ENCODE peak calls at places on chromosome 7, in six cellular contexts. F is ovary, K is AG04450, C is endodermal cell, E is WERI-Rb-1, I is SK-N-SH. M is an unnamed sample.

GRCh38 chr7:84912993-84913635 is 273.7 kb downstream of the SEMA3D start:
- DNase-seq in F (no peak), K (no peak), C (peak), E (no peak), I (no peak), M (no peak)

GRCh38 chr7:155291045-155291530 is 6.6 kb upstream of the INSIG1 start:
- DNase-seq in F (no peak), K (no peak), C (no peak), E (no peak), I (no peak), M (no peak)

GRCh38 chr7:134500406-134500805 is 27.0 kb upstream of the AKR1B10 start:
- DNase-seq in F (no peak), K (no peak), C (no peak), E (no peak), I (no peak), M (no peak)

GRCh38 chr7:16961650-16962049 is 79.9 kb upstream of the AGR3 start:
- DNase-seq in F (no peak), K (peak), C (no peak), E (no peak), I (no peak), M (no peak)

GRCh38 chr7:910441-910861 is 34.1 kb downstream of the GET4 start:
- DNase-seq in F (no peak), K (no peak), C (no peak), E (no peak), I (no peak), M (no peak)

GRCh38 chr7:80748302-80749042 is 110.0 kb downstream of the CD36 start:
- DNase-seq in F (no peak), K (no peak), C (no peak), E (no peak), I (no peak), M (peak)

GRCh38 chr7:101411477-101411954 is 48.8 kb downstream of the COL26A1 start:
- DNase-seq in F (no peak), K (no peak), C (no peak), E (no peak), I (no peak), M (no peak)

GRCh38 chr7:105097619-105098018 is 83.6 kb downstream of the KMT2E start:
- DNase-seq in F (no peak), K (peak), C (no peak), E (no peak), I (no peak), M (no peak)

GRCh38 chr7:100247152-100247757 is 27.5 kb downstream of the PVRIG start:
- DNase-seq in F (no peak), K (peak), C (peak), E (peak), I (peak), M (peak)

GRCh38 chr7:101591504-101591903 is 37.6 kb downstream of the MYL10 start:
- DNase-seq in F (no peak), K (no peak), C (no peak), E (no peak), I (no peak), M (no peak)

GRCh38 chr7:55223023-55223422 is 142.1 kb upstream of the LANCL2 start:
- DNase-seq in F (no peak), K (no peak), C (no peak), E (no peak), I (no peak), M (no peak)

GRCh38 chr7:14691597-14692203 is 210.9 kb downstream of the DGKB start:
- DNase-seq in F (peak), K (peak), C (peak), E (peak), I (peak), M (peak)

GRCh38 chr7:27814054-27814453 is 74.1 kb downstream of the TAX1BP1 start:
- DNase-seq in F (no peak), K (no peak), C (no peak), E (no peak), I (no peak), M (no peak)

GRCh38 chr7:117217636-117218035 is 105.2 kb downstream of the WNT2 start:
- DNase-seq in F (no peak), K (peak), C (no peak), E (no peak), I (no peak), M (no peak)

GRCh38 chr7:2445047-2445446 is 31.2 kb downstream of the GRIFIN start:
- DNase-seq in F (no peak), K (no peak), C (no peak), E (no peak), I (no peak), M (no peak)

GRCh38 chr7:100157334-100158228 is 942 bp downstream of the TRAPPC14 start:
- DNase-seq in F (no peak), K (no peak), C (peak), E (peak), I (peak), M (no peak)

GRCh38 chr7:20331231-20331880 is 656 bp downstream of the ITGB8 start:
- DNase-seq in F (peak), K (no peak), C (peak), E (peak), I (peak), M (peak)

GRCh38 chr7:132161231-132161915 is 414.9 kb downstream of the PLXNA4 start:
- DNase-seq in F (no peak), K (no peak), C (no peak), E (no peak), I (peak), M (no peak)

GRCh38 chr7:66142996-66143395 is 28.3 kb downstream of the CRCP start:
- DNase-seq in F (no peak), K (no peak), C (no peak), E (no peak), I (no peak), M (no peak)
- TF ChIP-seq CTCF in F (no peak), K (no peak), C (no peak), E (no peak), I (no peak), M (no peak)

DNA sequence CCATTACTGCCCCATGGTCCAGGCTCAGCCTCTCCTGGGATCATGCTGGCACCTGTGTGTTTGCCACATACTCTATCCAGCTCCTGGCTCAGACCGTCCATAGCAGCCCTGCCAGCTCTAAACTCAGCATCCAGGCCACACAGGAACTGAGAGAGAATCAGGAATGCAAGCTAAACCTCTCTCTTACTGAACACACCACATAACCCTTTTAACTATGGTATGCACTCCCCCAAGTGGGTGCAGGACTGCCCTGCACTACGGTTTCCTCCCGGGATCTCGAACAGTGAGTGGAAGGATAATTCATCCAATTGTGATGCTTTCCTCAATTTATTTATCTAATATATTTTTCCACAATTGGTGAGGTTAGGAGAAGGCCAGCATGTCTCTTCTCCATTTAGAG is 17.1 kb upstream of the ZNF800 start:
- DNase-seq in F (no peak), K (no peak), C (no peak), E (no peak), I (no peak), M (no peak)
- TF ChIP-seq CTCF in F (no peak), K (peak), C (peak), E (peak), I (peak), M (no peak)

GRCh38 chr7:3649250-3649649 is 348.2 kb downstream of the SDK1 start:
- DNase-seq in F (no peak), K (no peak), C (no peak), E (no peak), I (peak), M (no peak)
- TF ChIP-seq CTCF in F (no peak), K (peak), C (peak), E (peak), I (peak), M (no peak)

DNA sequence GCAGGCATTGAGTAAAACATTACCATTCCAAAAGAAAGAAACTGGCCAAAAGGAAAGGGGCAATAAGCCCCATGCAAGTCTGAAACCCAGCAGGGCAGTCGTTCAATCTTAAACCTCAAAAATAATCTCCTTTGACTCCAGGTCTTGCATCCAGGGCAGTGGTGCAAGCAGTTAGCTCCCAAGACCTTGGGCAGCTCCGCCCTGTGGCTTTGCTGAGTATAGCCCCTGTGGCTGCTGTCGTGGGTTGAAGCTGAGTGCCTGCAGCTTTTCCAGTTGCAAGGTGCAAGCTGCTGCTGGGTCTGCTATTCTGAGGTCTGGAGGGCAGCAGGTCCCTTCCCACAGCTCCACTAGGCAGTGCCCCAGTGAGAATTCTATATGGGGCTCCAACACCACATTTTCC is 580.1 kb upstream of the AUTS2 start:
- DNase-seq in F (no peak), K (no peak), C (peak), E (peak), I (no peak), M (peak)
- TF ChIP-seq CTCF in F (no peak), K (no peak), C (peak), E (peak), I (peak), M (no peak)

DNA sequence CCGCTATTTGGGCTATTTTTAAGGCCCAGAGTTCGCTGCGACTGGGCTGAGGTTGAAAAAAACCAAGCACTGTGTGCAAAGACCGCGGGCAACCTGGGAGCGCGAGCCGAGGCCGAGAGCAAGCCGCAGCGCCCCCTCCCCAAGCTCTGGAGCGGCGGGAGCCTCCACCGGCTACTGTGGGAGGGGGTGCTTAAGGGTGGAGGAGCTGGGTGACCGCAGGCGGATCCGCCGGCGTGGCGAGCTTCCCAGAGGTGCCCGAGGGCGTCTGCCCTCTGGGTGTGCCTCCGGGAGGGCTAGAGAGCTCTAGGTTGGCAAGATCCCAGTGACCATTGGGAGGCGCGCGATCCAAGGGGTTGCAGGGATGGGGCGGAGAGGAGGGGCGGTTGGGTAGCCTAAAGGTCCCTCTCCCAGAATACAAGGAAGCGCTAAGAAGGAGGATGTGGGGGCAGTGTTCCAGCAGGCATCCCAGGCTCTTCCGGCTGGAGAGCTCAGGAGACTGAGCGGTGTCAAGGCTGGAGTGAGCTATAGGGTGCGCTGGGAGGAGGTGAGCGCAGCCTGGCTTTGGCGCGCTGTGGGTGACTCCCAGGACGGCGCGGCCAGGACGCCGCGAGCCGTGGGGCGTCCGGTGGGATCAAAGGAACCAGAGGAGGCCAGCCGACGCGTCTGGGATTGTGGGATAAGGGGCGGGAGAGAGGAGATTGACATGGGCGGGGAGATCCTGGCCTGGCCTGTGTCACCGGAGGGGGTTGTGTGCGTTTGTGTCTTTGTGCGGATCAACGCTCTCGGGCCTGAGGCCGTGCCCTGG is 8.0 kb downstream of the DLX5 start:
- DNase-seq in F (no peak), K (no peak), C (peak), E (peak), I (peak), M (peak)
- TF ChIP-seq CTCF in F (no peak), K (no peak), C (peak), E (peak), I (no peak), M (no peak)

GRCh38 chr7:92968502-92968901 is 132.1 kb upstream of the CDK6 start:
- DNase-seq in F (no peak), K (no peak), C (no peak), E (no peak), I (no peak), M (no peak)

GRCh38 chr7:92976931-92977330 is 140.6 kb upstream of the CDK6 start:
- DNase-seq in F (no peak), K (no peak), C (no peak), E (no peak), I (no peak), M (no peak)

GRCh38 chr7:92973964-92974363 is 137.6 kb upstream of the CDK6 start:
- DNase-seq in F (no peak), K (no peak), C (no peak), E (no peak), I (no peak), M (no peak)

GRCh38 chr7:92969061-92969460 is 132.7 kb upstream of the CDK6 start:
- DNase-seq in F (no peak), K (no peak), C (no peak), E (no peak), I (no peak), M (no peak)

DNA sequence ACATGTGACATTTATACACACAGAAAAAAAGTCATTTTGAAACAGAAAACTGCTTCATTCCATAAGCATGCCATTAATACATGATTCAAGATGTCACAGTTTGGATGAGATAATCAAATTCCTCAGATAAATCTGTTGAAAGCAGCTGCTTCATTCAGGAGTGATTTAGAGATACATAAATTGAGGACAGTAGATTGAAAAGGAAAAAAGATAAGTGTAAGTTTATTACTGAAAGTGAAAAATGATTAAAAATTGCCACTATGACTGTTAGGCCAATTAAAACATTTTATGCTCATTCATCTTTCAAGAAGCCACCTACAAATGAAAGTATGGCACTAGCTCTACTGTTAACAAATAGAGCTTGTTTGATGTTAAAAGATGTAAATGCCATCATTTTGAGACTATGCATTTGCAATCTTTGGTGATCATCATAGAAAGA is 136.9 kb upstream of the CDK6 start:
- DNase-seq in F (no peak), K (no peak), C (no peak), E (no peak), I (no peak), M (no peak)
- TF ChIP-seq CTCF in F (no peak), K (no peak), C (no peak), E (no peak), I (no peak), M (no peak)

M was measured in nephron progenitor cell.